ENCODE peak calls at places on chromosomes 11 and 22, in ten cellular contexts. I is endothelial cell, B is fibroblast of mammary gland, H is NCI-H460, A is HCT116, X is frontal cortex, C is activated T-cell treated with anti-CD3 and anti-CD28 coated beads for 1 hour, S is cardiac muscle cell, D is NCI-H510A treated with DMSO at 0.1 percent for 48 hours, R is ELF-1. M is an unnamed sample.

GRCh38 chr11:104301776-104302175 is 137.8 kb upstream of the PDGFD start:
- DNase-seq in S (no peak), D (no peak), C (no peak), B (no peak), R (no peak), I (no peak), X (no peak), H (no peak), A (no peak), M (no peak)

GRCh38 chr22:49767355-49768062 is 60.2 kb downstream of the BRD1 start:
- DNase-seq in H (peak), S (peak), D (peak), B (peak), I (peak), X (no peak), C (no peak), R (peak), A (peak), M (peak)

GRCh38 chr11:65279713-65280459 is 18.1 kb downstream of the POLA2 start:
- DNase-seq in C (peak), R (peak), S (no peak), X (no peak), A (peak), B (peak), I (no peak), D (no peak), H (no peak), M (peak)

GRCh38 chr11:76030286-76030685 is 176.0 kb downstream of the WNT11 start:
- DNase-seq in B (peak), I (no peak), R (no peak), H (peak), S (no peak), X (no peak), A (no peak), C (no peak), D (no peak), M (peak)

GRCh38 chr22:46062971-46063631 is 86.1 kb upstream of the WNT7B start:
- DNase-seq in R (no peak), X (no peak), I (no peak), D (no peak), A (no peak), S (no peak), B (peak), C (no peak), H (no peak), M (peak)

GRCh38 chr11:74459584-74459983 is 7.8 kb downstream of the KCNE3 start:
- DNase-seq in A (no peak), H (no peak), C (no peak), X (no peak), R (no peak), I (no peak), S (no peak), D (no peak), B (no peak), M (peak)

GRCh38 chr11:59999732-60000131 is 17.2 kb upstream of the OOSP4B start:
- DNase-seq in R (no peak), S (no peak), X (no peak), D (no peak), A (no peak), I (no peak), H (no peak), C (no peak), B (no peak), M (no peak)

GRCh38 chr11:109048098-109048497 is 373.9 kb upstream of the C11orf87 start:
- DNase-seq in B (no peak), X (no peak), R (no peak), C (no peak), I (no peak), A (no peak), H (no peak), S (no peak), D (no peak), M (no peak)

GRCh38 chr22:32466496-32466895 is 2.2 kb upstream of the BPIFC start:
- DNase-seq in D (no peak), A (no peak), R (no peak), H (no peak), C (no peak), I (no peak), B (peak), X (no peak), S (no peak), M (no peak)

GRCh38 chr22:30460147-30460546 is 11.7 kb downstream of the SEC14L3 start:
- DNase-seq in A (no peak), D (no peak), S (no peak), I (no peak), C (no peak), H (no peak), B (no peak), R (no peak), X (no peak), M (no peak)